ENCODE peak calls at places on chromosomes 3 and 15, in seven cellular contexts. Q is breast epithelium, L is esophagus squamous epithelium, Y is spleen, H is K562, I is Peyer's patch, P is heart left ventricle. B is an unnamed sample.

GRCh38 chr15:67691450-67691849 is 133.9 kb upstream of the SKOR1 start:
- DNase-seq in Q (no peak), L (no peak), Y (no peak), H (no peak), I (no peak), P (no peak), B (no peak)

GRCh38 chr15:59501531-59502113 is 63.6 kb downstream of the FAM81A start:
- DNase-seq in Q (no peak), L (no peak), Y (no peak), H (peak; percentile 47), I (peak; percentile 76), P (no peak), B (peak; percentile 24)

GRCh38 chr15:65086680-65087111 is 10.2 kb downstream of the KBTBD13 start:
- DNase-seq in Q (peak; percentile 55), L (no peak), Y (no peak), H (no peak), I (no peak), P (peak; percentile 25), B (no peak)

GRCh38 chr3:31959951-31960792 is 20.9 kb downstream of the OSBPL10 start:
- DNase-seq in Q (no peak), L (no peak), Y (no peak), H (no peak), I (no peak), P (no peak), B (no peak)

GRCh38 chr3:196694202-196694638 is 17.8 kb downstream of the CEP19 start:
- DNase-seq in Q (no peak), L (no peak), Y (no peak), H (no peak), I (no peak), P (no peak), B (peak; percentile 38)

GRCh38 chr3:14789221-14789620 is 29.5 kb upstream of the FGD5 start:
- DNase-seq in Q (no peak), L (no peak), Y (peak; percentile 27), H (no peak), I (no peak), P (no peak), B (no peak)

GRCh38 chr3:143586565-143586964 is 261.7 kb downstream of the SLC9A9 start:
- DNase-seq in Q (peak; percentile 41), L (no peak), Y (no peak), H (no peak), I (no peak), P (no peak), B (no peak)

GRCh38 chr15:77670558-77671148 is 37.9 kb upstream of the LINGO1 start:
- DNase-seq in Q (no peak), L (no peak), Y (no peak), H (no peak), I (no peak), P (no peak), B (no peak)

GRCh38 chr3:47002490-47003410 is 23.3 kb downstream of the NBEAL2 start:
- DNase-seq in Q (no peak), L (no peak), Y (peak; percentile 70), H (peak; percentile 68), I (no peak), P (no peak), B (no peak)

GRCh38 chr3:105611304-105612192 is 244.8 kb downstream of the ALCAM start:
- DNase-seq in Q (no peak), L (no peak), Y (no peak), H (no peak), I (no peak), P (no peak), B (no peak)

GRCh38 chr3:43950775-43951174 is 260.0 kb downstream of the ABHD5 start:
- DNase-seq in Q (no peak), L (no peak), Y (no peak), H (no peak), I (no peak), P (no peak), B (no peak)

GRCh38 chr15:33089878-33090757 is 104.4 kb downstream of the FMN1 start:
- DNase-seq in Q (no peak), L (no peak), Y (no peak), H (no peak), I (no peak), P (no peak), B (no peak)

GRCh38 chr3:185630182-185630622 is 44.1 kb downstream of the SENP2 start:
- DNase-seq in Q (peak; percentile 27), L (no peak), Y (no peak), H (no peak), I (peak; percentile 56), P (peak; percentile 70), B (no peak)

GRCh38 chr3:60803812-60804211 is 447.4 kb downstream of the FHIT start:
- DNase-seq in Q (no peak), L (no peak), Y (no peak), H (no peak), I (no peak), P (no peak), B (no peak)

GRCh38 chr3:73188707-73189106 is 127.2 kb downstream of the EBLN2 start:
- DNase-seq in Q (no peak), L (no peak), Y (no peak), H (no peak), I (no peak), P (no peak), B (no peak)

GRCh38 chr15:79535536-79535935 is 103.4 kb downstream of the MINAR1 start:
- DNase-seq in Q (no peak), L (no peak), Y (no peak), H (no peak), I (no peak), P (no peak), B (no peak)

GRCh38 chr3:149388001-149388435 is 10.6 kb upstream of the TM4SF1 start:
- DNase-seq in Q (no peak), L (no peak), Y (no peak), H (no peak), I (no peak), P (no peak), B (no peak)

GRCh38 chr3:174907628-174908407 is 48.7 kb downstream of the NAALADL2 start:
- DNase-seq in Q (no peak), L (no peak), Y (no peak), H (no peak), I (no peak), P (no peak), B (no peak)

DNA sequence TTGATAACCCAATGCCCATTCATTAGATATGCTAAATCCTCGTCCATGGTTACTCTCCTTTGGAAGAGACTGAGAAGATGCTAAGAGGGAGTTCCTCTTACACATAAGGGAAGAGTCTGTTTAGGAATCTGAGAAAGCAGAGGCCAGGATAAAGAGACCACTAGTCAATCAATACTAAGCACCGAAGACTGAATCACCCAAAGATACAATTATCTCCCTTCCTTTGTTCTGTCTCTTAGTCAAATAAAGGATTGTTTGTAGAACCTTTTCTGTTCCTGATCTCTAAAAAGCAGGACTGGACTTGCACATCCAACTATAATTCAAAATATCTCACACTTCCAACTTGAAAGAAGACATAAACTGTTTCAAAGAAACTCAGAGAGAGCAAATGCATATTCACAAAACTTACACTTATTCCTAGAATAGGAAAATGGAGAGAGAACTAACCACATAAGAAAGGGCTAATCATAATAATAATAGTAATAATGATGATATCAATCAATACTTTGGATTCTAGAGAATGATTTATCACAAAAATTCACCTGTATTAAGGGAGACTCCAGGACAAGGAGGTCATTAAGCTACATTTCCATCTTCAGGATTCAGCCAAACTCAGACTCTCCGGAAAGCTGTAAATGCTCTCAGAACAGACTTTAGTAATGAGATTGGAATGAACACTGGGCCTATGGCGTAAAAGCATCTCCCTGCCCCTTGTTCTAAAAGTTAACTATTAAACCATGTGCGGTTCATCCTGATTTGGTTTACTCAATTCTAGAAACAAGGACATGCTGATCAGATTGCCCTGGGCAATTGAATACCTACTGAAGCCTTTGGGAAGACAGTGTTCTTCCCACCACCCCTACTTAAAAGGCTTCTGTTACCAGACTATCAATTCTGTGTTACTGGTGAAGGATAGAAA is 401.5 kb downstream of the ZBTB20 start:
- DNase-seq in Q (no peak), L (no peak), Y (no peak), H (no peak), I (peak; percentile 47), P (no peak), B (peak; percentile 20)
- TF ChIP-seq POLR2A in Q (no peak), L (no peak), Y (no peak), H (no peak), I (no peak), P (no peak), B (no peak)

GRCh38 chr3:183338520-183338919 is 85.5 kb downstream of the B3GNT5 start:
- DNase-seq in Q (no peak), L (no peak), Y (no peak), H (no peak), I (no peak), P (no peak), B (no peak)
- TF ChIP-seq POLR2A in Q (no peak), L (no peak), Y (no peak), H (no peak), I (no peak), P (no peak), B (no peak)

DNA sequence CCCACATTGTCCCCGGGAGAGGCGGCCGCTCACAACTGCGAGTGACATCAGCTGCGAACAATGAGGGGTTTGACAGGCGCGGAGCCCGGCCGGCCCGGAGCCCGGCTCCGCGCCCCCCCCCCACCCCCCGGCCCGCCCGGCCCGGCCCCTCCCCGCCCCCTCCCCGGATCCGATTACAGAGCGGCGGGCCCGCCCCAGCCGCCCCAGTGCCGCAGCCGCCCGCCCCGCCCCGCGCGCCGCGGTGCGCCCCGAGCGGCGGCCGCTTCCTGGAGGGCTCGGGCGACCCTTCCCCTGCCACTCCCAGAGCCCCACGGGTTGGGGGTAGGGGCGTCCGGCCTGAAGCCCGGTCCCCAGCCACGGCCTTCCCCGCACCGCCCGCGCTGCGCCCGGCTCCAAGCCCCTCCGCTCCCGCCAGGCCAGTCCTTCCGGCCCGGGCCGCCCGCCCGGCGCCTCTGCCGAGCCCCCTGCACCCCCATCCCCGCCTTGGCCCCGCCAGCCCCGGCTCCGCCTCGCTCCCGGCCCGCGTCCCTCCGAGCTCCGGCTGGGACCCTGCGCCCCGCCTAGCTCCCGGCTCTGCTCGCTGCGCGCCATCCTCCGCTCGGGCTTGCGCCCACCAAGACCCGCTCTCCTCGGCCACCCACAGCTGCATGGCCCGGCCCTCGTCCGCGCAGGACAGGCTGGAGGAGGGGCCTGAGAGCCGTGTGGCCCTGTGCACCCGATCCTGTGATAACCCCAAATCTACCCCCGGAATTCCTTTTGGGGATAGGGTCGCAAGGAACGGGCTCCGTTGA is at the start of gene PCBP4:
- DNase-seq in Q (peak; percentile 65), L (no peak), Y (no peak), H (peak; percentile 77), I (peak; percentile 71), P (peak; percentile 89), B (peak; percentile 58)
- TF ChIP-seq POLR2A in Q (no peak), L (peak; percentile 27), Y (no peak), H (no peak), I (peak; percentile 23), P (peak; percentile 74), B (peak; percentile 37)

GRCh38 chr15:68819451-68820204 is 1.1 kb downstream of the ANP32A start:
- DNase-seq in Q (peak; percentile 48), L (no peak), Y (peak; percentile 88), H (no peak), I (peak; percentile 68), P (peak; percentile 51), B (peak; percentile 23)

GRCh38 chr15:68821898-68822380 is 1.2 kb upstream of the ANP32A start:
- DNase-seq in Q (no peak), L (no peak), Y (no peak), H (no peak), I (no peak), P (no peak), B (no peak)

GRCh38 chr15:68820205-68820588 is 498 bp downstream of the ANP32A start:
- DNase-seq in Q (no peak), L (no peak), Y (peak; percentile 92), H (no peak), I (peak; percentile 78), P (peak; percentile 74), B (no peak)

GRCh38 chr15:68821190-68821897 is 649 bp upstream of the ANP32A start:
- DNase-seq in Q (no peak), L (no peak), Y (no peak), H (peak; percentile 82), I (peak; percentile 51), P (no peak), B (peak; percentile 19)

GRCh38 chr15:68820589-68821189 is at the start of gene ANP32A:
- DNase-seq in Q (peak; percentile 96), L (peak; percentile 53), Y (peak; percentile 96), H (peak; percentile 99), I (peak; percentile 98), P (peak; percentile 99), B (peak; percentile 92)
- TF ChIP-seq POLR2A in Q (peak; percentile 29), L (peak; percentile 33), Y (no peak), H (peak; percentile 80), I (no peak), P (peak; percentile 88), B (peak; percentile 44)

B was measured in H54.